ENCODE peak calls at places on chromosomes 2 and 18, in six cellular contexts. B, X, R, Y, E and V are unnamed samples.
A peak's percentile ranks its signal among the peaks of the same experiment; 100 is the strongest.

GRCh38 chr2:45433363-45433762 is 177.7 kb downstream of the SRBD1 start:
- DNase-seq in R (no peak), B (no peak), X (no peak), Y (no peak), E (no peak), V (no peak)

GRCh38 chr2:8860239-8860638 is 22.8 kb upstream of the KIDINS220 start:
- DNase-seq in E (no peak), X (no peak), R (no peak), Y (no peak), B (no peak), V (no peak)

GRCh38 chr2:96103388-96103705 is 13.0 kb downstream of the ADRA2B start:
- DNase-seq in B (no peak), R (no peak), X (no peak), Y (no peak), E (no peak), V (peak; percentile 14)

GRCh38 chr2:47344890-47345583 is 57.9 kb upstream of the MSH2 start:
- DNase-seq in R (peak; percentile 96), B (peak; percentile 76), X (peak; percentile 86), Y (peak; percentile 100), E (no peak), V (peak; percentile 95)

GRCh38 chr18:71388148-71388547 is 1099.3 kb downstream of the SOCS6 start:
- DNase-seq in E (no peak), B (no peak), X (no peak), R (no peak), Y (no peak), V (no peak)

GRCh38 chr2:74584088-74584645 is 29.6 kb downstream of the DOK1 start:
- DNase-seq in B (no peak), E (peak; percentile 53), R (no peak), X (no peak), Y (no peak), V (no peak)

GRCh38 chr2:191854385-191855372 is 7.8 kb upstream of the CAVIN2 start:
- DNase-seq in R (no peak), Y (peak; percentile 86), X (no peak), B (no peak), E (no peak), V (no peak)

GRCh38 chr2:240363718-240364581 is 71.5 kb upstream of the GPC1 start:
- DNase-seq in B (no peak), X (no peak), Y (no peak), R (no peak), E (no peak), V (no peak)

GRCh38 chr2:232013701-232014353 is 52.3 kb downstream of the DIS3L2 start:
- DNase-seq in X (no peak), B (no peak), E (peak; percentile 19), Y (no peak), R (no peak), V (peak; percentile 5)

GRCh38 chr2:238082858-238083257 is 17.3 kb upstream of the ESPNL start:
- DNase-seq in R (no peak), X (no peak), B (no peak), E (no peak), Y (no peak), V (no peak)

GRCh38 chr2:61135510-61135909 is 26.5 kb upstream of the C2orf74 start:
- DNase-seq in B (no peak), Y (peak; percentile 40), E (no peak), R (no peak), X (peak; percentile 13), V (peak; percentile 43)

GRCh38 chr2:38771632-38772031 is 6.4 kb upstream of the GEMIN6 start:
- DNase-seq in B (no peak), E (no peak), R (no peak), Y (no peak), X (no peak), V (no peak)

GRCh38 chr18:53380063-53380639 is 844.3 kb downstream of the MBD2 start:
- DNase-seq in B (peak; percentile 4), X (peak; percentile 19), R (no peak), E (peak; percentile 3), Y (peak; percentile 7), V (peak; percentile 31)

GRCh38 chr2:241870611-241871537 is 1.3 kb downstream of the RTP5 start:
- DNase-seq in R (no peak), B (no peak), Y (no peak), E (no peak), X (no peak), V (peak; percentile 29)

GRCh38 chr18:1049173-1049572 is 144.5 kb downstream of the ADCYAP1 start:
- DNase-seq in E (no peak), B (no peak), Y (no peak), R (no peak), X (no peak), V (no peak)

GRCh38 chr2:237403024-237403882 is 10.7 kb downstream of the COL6A3 start:
- DNase-seq in E (no peak), X (no peak), B (no peak), Y (no peak), R (no peak), V (no peak)

GRCh38 chr18:37698508-37699035 is 133.0 kb upstream of the CELF4 start:
- DNase-seq in Y (no peak), E (no peak), R (no peak), B (no peak), X (no peak), V (no peak)

GRCh38 chr2:98647636-98648035 is 39.2 kb downstream of the UNC50 start:
- DNase-seq in B (no peak), R (no peak), Y (no peak), X (no peak), E (no peak), V (no peak)

GRCh38 chr2:134499307-134499706 is 219.5 kb downstream of the TMEM163 start:
- DNase-seq in X (no peak), B (no peak), R (no peak), E (no peak), Y (no peak), V (peak; percentile 21)

GRCh38 chr2:113965644-113966043 is 75.8 kb downstream of the ACTR3 start:
- DNase-seq in E (no peak), R (no peak), B (peak; percentile 32), X (peak; percentile 38), Y (peak; percentile 94), V (no peak)

GRCh38 chr2:222398446-222398885 is 25.9 kb upstream of the SGPP2 start:
- DNase-seq in X (no peak), E (no peak), R (no peak), Y (no peak), B (no peak), V (no peak)

GRCh38 chr2:200411831-200412230 is 98.0 kb downstream of the KCTD18 start:
- DNase-seq in Y (peak; percentile 13), R (no peak), X (no peak), B (no peak), E (no peak), V (no peak)

GRCh38 chr2:190535119-190535439 is 557 bp upstream of the NEMP2 start:
- DNase-seq in R (no peak), E (no peak), Y (no peak), X (no peak), B (no peak), V (no peak)

GRCh38 chr18:55264108-55264507 is 304.8 kb upstream of the CCDC68 start:
- DNase-seq in E (no peak), R (no peak), X (no peak), Y (no peak), B (no peak), V (no peak)

GRCh38 chr18:80252136-80252535 is 4.8 kb upstream of the PARD6G start:
- DNase-seq in X (no peak), Y (no peak), B (no peak), R (no peak), E (no peak), V (no peak)

GRCh38 chr18:65938592-65939372 is 188.0 kb downstream of the CDH7 start:
- DNase-seq in Y (peak; percentile 34), E (peak; percentile 5), B (no peak), X (peak; percentile 0), R (peak; percentile 25), V (peak; percentile 10)

DNA sequence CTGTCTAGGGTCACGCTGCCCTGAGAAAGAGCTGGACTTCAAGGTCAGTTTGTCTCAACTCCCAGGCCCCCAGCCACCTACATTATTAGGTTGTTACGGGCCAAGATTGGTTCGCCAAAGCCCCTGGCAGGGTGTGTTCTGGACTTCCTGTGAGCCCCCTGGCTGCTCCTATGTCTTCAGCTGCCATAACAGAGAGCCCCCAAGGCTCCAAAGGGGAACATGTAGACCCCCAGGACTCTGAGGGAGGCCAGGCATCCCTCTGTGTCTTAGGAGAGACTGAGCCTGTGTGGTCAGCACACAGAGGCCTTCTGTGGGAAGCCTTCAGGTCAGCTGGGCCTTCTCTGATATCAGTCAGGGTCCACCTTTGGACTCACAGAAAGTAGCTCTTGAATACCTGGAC is 58.3 kb downstream of the INHBB start:
- DNase-seq in B (no peak), E (no peak), R (no peak), X (no peak), Y (no peak), V (no peak)
- TF ChIP-seq YY1 in B (no peak), E (no peak), R (no peak), X (no peak), Y (no peak), V (no peak)

GRCh38 chr2:170848587-170848986 is 31.9 kb downstream of the GAD1 start:
- DNase-seq in X (no peak), R (no peak), Y (no peak), B (no peak), E (no peak), V (no peak)
- H2AFZ ChIP-seq in X (no peak overlapping the region), R (peak overlapping the region; percentile 28), Y (no peak overlapping the region), B (no peak overlapping the region), E (no peak overlapping the region), V (peak overlapping the region; percentile 2)

GRCh38 chr2:187769437-187769836 is 215.2 kb upstream of the TFPI start:
- DNase-seq in R (no peak), X (no peak), B (no peak), E (no peak), Y (no peak), V (no peak)

GRCh38 chr2:187775651-187776050 is 221.4 kb upstream of the TFPI start:
- DNase-seq in Y (no peak), E (no peak), R (no peak), X (no peak), B (no peak), V (no peak)

GRCh38 chr2:187768995-187769394 is 214.8 kb upstream of the TFPI start:
- DNase-seq in B (no peak), E (no peak), R (no peak), Y (no peak), X (no peak), V (no peak)

GRCh38 chr2:187775196-187775595 is 221.0 kb upstream of the TFPI start:
- DNase-seq in E (no peak), R (no peak), Y (no peak), X (no peak), B (no peak), V (no peak)

GRCh38 chr2:187774551-187775071 is 220.4 kb upstream of the TFPI start:
- DNase-seq in R (no peak), X (no peak), Y (no peak), E (no peak), B (no peak), V (no peak)
- TF ChIP-seq YY1 in R (no peak), X (no peak), Y (no peak), E (no peak), B (no peak), V (no peak)

DNA sequence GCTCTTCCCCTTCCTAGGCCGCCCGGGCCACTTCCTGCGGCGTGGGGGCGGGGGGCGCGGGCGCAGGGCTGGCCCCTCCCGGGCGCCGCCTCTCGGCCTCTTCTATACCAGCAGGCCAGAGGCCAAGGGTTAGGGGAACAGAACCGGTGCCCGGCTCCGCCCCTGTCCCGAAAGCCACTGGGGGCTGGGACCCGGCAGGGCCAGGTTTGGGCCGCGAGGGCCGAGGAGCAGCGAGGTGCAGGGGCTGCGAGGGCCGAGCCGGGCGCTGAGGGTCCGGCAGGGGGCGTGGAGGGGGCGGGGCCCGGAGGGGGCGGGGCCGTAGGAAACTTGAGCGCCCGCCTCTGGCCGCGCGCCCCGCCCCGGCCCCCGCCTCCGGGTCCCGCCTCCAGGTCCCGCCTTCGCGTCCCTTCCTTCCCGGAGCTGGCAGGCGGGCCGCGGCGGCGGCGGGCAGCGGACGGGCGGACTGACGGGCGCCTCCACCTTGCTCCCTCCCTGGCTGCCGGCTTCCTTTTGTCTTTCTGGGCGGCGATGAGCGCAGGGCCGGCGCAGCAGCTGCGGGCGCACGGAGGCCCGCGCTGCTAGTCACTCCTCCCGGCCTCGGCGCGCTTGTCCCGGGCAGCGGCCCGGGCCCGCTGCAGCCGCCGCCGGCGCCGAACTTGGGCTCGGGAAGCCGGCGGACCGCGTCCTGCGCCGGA is at the start of gene HPCAL1:
- DNase-seq in E (peak; percentile 40), Y (peak; percentile 96), B (peak; percentile 95), R (peak; percentile 89), X (peak; percentile 36), V (peak; percentile 100)
- H2AFZ ChIP-seq in E (peak within 1 kb of the TSS; percentile 92), Y (no peak within 1 kb of the TSS), B (peak within 1 kb of the TSS; percentile 82), R (no peak within 1 kb of the TSS), X (no peak within 1 kb of the TSS), V (peak within 1 kb of the TSS; percentile 50)